ENCODE peak calls at places on chromosomes 4 and X, in ten cellular contexts. X, Y, D, C, A, W, U, I, Z and S are unnamed samples.

GRCh38 chrX:113868716-113869115 is 715.2 kb upstream of the HTR2C start:
- DNase-seq in Z (no peak), U (no peak), A (no peak), D (no peak), X (no peak), I (no peak), Y (no peak), C (no peak), W (no peak), S (no peak)

GRCh38 chr4:88177981-88178632 is 19.7 kb upstream of the ABCG2 start:
- DNase-seq in A (peak; percentile 62), D (no peak), Z (peak; percentile 76), W (peak; percentile 34), U (peak; percentile 85), Y (peak; percentile 15), X (peak; percentile 46), I (no peak), C (peak; percentile 57), S (peak; percentile 61)

GRCh38 chr4:15118281-15118680 is 116.0 kb downstream of the CPEB2 start:
- DNase-seq in U (no peak), Y (peak; percentile 8), D (no peak), I (no peak), X (no peak), W (no peak), A (no peak), Z (peak; percentile 12), C (peak; percentile 14), S (no peak)

GRCh38 chr4:94603170-94603747 is 151.5 kb downstream of the PDLIM5 start:
- DNase-seq in U (peak; percentile 96), C (peak; percentile 50), Z (peak; percentile 22), A (peak; percentile 31), D (peak; percentile 52), X (no peak), Y (no peak), W (no peak), I (no peak), S (peak; percentile 39)

GRCh38 chrX:115949900-115950822 is 220.4 kb upstream of the AGTR2 start:
- DNase-seq in C (no peak), A (no peak), Y (peak; percentile 83), D (no peak), I (no peak), X (no peak), W (no peak), Z (no peak), U (no peak), S (peak; percentile 50)

GRCh38 chr4:148847544-148847943 is 405.3 kb upstream of the NR3C2 start:
- DNase-seq in Y (no peak), I (no peak), A (no peak), D (no peak), X (no peak), C (no peak), Z (no peak), W (no peak), U (no peak), S (no peak)

GRCh38 chr4:83599183-83599582 is 63.3 kb downstream of the GPAT3 start:
- DNase-seq in C (peak; percentile 14), U (peak; percentile 59), A (peak; percentile 54), Z (no peak), Y (no peak), X (no peak), I (no peak), W (peak; percentile 23), D (no peak), S (no peak)

GRCh38 chr4:8472689-8473197 is 32.2 kb downstream of the TRMT44 start:
- DNase-seq in Y (no peak), W (no peak), X (no peak), Z (peak; percentile 62), A (no peak), I (no peak), C (peak; percentile 96), D (no peak), U (peak; percentile 99), S (no peak)

GRCh38 chr4:176277162-176277904 is 8.3 kb upstream of the ASB5 start:
- DNase-seq in D (peak; percentile 51), A (peak; percentile 75), W (peak; percentile 39), I (peak; percentile 58), U (peak; percentile 71), Y (peak; percentile 7), C (peak; percentile 91), Z (peak; percentile 75), X (peak; percentile 55), S (peak; percentile 35)

GRCh38 chr4:647481-647880 is 22.1 kb downstream of the PDE6B start:
- DNase-seq in Z (no peak), W (no peak), C (no peak), U (no peak), Y (no peak), A (no peak), I (no peak), D (no peak), X (no peak), S (no peak)

GRCh38 chr4:73434311-73434710 is 1.7 kb upstream of the AFP start:
- DNase-seq in I (no peak), Z (no peak), U (peak; percentile 7), D (no peak), A (peak; percentile 20), Y (no peak), C (peak; percentile 47), W (peak; percentile 4), X (peak; percentile 4), S (no peak)

GRCh38 chrX:46770006-46770816 is 11.3 kb upstream of the SLC9A7 start:
- DNase-seq in W (no peak), C (peak; percentile 69), Z (no peak), I (no peak), A (no peak), Y (no peak), U (peak; percentile 62), X (no peak), D (no peak), S (no peak)

GRCh38 chr4:20652226-20652836 is 47.9 kb upstream of the PACRGL start:
- DNase-seq in X (no peak), I (no peak), Y (no peak), D (no peak), Z (no peak), U (no peak), C (no peak), A (no peak), W (no peak), S (no peak)

GRCh38 chrX:105190252-105190853 is 30.1 kb downstream of the TEX13A start:
- DNase-seq in Z (peak; percentile 50), W (no peak), A (no peak), X (no peak), U (peak; percentile 6), I (peak; percentile 5), D (peak; percentile 3), Y (no peak), C (peak; percentile 10), S (no peak)

GRCh38 chrX:153343674-153344073 is 9.7 kb downstream of the ZNF275 start:
- DNase-seq in A (no peak), C (no peak), W (no peak), X (no peak), D (no peak), Z (no peak), U (no peak), I (no peak), Y (no peak), S (no peak)

GRCh38 chr4:41791557-41791956 is 43.0 kb upstream of the PHOX2B start:
- DNase-seq in Y (no peak), D (no peak), U (no peak), Z (no peak), W (no peak), I (no peak), C (no peak), X (no peak), A (no peak), S (no peak)

GRCh38 chrX:83588409-83588808 is 80.3 kb downstream of the POU3F4 start:
- DNase-seq in C (no peak), X (no peak), I (no peak), W (no peak), A (no peak), U (no peak), Z (no peak), D (no peak), Y (no peak), S (no peak)

GRCh38 chr4:74675673-74676279 is 118.5 kb downstream of the BTC start:
- DNase-seq in C (peak; percentile 83), D (peak; percentile 14), A (peak; percentile 63), X (peak; percentile 18), U (peak; percentile 76), W (peak; percentile 80), Y (no peak), Z (peak; percentile 83), I (peak; percentile 19), S (no peak)

GRCh38 chr4:153188966-153189801 is 15.1 kb upstream of the TRIM2 start:
- DNase-seq in I (no peak), W (no peak), A (no peak), D (no peak), U (peak; percentile 21), C (peak; percentile 59), Z (peak; percentile 53), Y (no peak), X (no peak), S (no peak)

DNA sequence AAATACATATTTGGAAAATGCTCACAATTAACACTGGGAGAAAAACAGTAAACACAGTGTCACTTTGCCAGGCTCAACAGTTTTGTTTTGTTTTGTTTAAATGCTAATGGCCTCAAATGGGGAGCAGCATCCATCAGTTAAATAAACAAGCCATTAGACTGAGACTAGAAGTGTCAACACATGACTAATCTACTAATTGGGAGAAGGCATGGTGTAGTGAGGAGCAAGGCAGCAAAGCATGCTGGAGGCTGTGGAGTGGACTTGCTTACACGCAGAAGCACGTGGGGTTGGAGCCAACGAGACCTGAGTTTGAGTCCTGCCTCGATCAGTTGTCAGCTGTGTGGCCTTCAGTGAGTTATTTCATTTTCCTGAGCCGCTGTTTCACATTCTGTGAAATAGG is 29.0 kb downstream of the UTP14A start:
- DNase-seq in D (no peak), Y (no peak), X (no peak), I (no peak), U (no peak), C (no peak), Z (no peak), A (no peak), W (no peak), S (no peak)
- H3K27ac ChIP-seq in D (no peak overlapping the region), Y (peak overlapping the region; percentile 75), X (no peak overlapping the region), I (no peak overlapping the region), U (no peak overlapping the region), C (no peak overlapping the region), Z (no peak overlapping the region), A (no peak overlapping the region), W (no peak overlapping the region), S (no peak overlapping the region)

GRCh38 chr4:66489370-66489769 is 819.1 kb upstream of the EPHA5 start:
- DNase-seq in Z (no peak), W (no peak), D (no peak), C (no peak), U (no peak), I (no peak), A (no peak), Y (no peak), X (no peak), S (no peak)
- H3K27ac ChIP-seq in Z (no peak overlapping the region), W (no peak overlapping the region), D (no peak overlapping the region), C (no peak overlapping the region), U (no peak overlapping the region), I (no peak overlapping the region), A (no peak overlapping the region), Y (no peak overlapping the region), X (peak overlapping the region; percentile 64), S (no peak overlapping the region)

GRCh38 chr4:25913056-25913850 is 767 bp upstream of the SMIM20 start:
- DNase-seq in D (peak; percentile 30), W (no peak), I (no peak), C (no peak), Z (no peak), Y (peak; percentile 29), A (no peak), X (no peak), U (peak; percentile 47), S (peak; percentile 38)
- H3K27ac ChIP-seq in D (peak overlapping the region; percentile 93), W (peak overlapping the region; percentile 37), I (peak overlapping the region; percentile 82), C (peak overlapping the region; percentile 84), Z (peak overlapping the region; percentile 78), Y (peak overlapping the region; percentile 71), A (peak overlapping the region; percentile 85), X (peak overlapping the region; percentile 92), U (peak overlapping the region; percentile 78), S (peak overlapping the region; percentile 51)

GRCh38 chrX:24768556-24768955 is 74.8 kb downstream of the POLA1 start:
- DNase-seq in X (no peak), I (no peak), A (no peak), W (no peak), Y (no peak), Z (no peak), U (no peak), C (no peak), D (no peak), S (no peak)
- H3K27ac ChIP-seq in X (no peak overlapping the region), I (no peak overlapping the region), A (no peak overlapping the region), W (no peak overlapping the region), Y (no peak overlapping the region), Z (no peak overlapping the region), U (no peak overlapping the region), C (no peak overlapping the region), D (no peak overlapping the region), S (no peak overlapping the region)